ENCODE peak calls at places on chromosomes 12 and 14, in six cellular contexts. One of them, this sample, is unnamed.

GRCh38 chr14:33567003-33567735 is 383.7 kb downstream of the EGLN3 start:
- DNase-seq in Right ventricle myocardium inferior: no peak
- DNase-seq in ELR: no peak
- DNase-seq in NB4: no peak
- DNase-seq in G401: no peak
- DNase-seq in activated CD4-positive, alpha-beta memory T cell treated with anti-CD3 and anti-CD28 coated beads, Interleukin-2, amount 10 ng/mL, durations not matched to agents 7 days and 5 days: no peak
- DNase-seq in this sample: no peak

GRCh38 chr14:34620115-34620514 is 9.8 kb downstream of the SNX6 start:
- DNase-seq in Right ventricle myocardium inferior: no peak
- DNase-seq in ELR: no peak
- DNase-seq in NB4: no peak
- DNase-seq in G401: no peak
- DNase-seq in activated CD4-positive, alpha-beta memory T cell treated with anti-CD3 and anti-CD28 coated beads, Interleukin-2, amount 10 ng/mL, durations not matched to agents 7 days and 5 days: no peak
- DNase-seq in this sample: no peak

GRCh38 chr14:70121521-70121920 is 67.2 kb downstream of the SLC8A3 start:
- DNase-seq in Right ventricle myocardium inferior: no peak
- DNase-seq in ELR: no peak
- DNase-seq in NB4: no peak
- DNase-seq in G401: no peak
- DNase-seq in activated CD4-positive, alpha-beta memory T cell treated with anti-CD3 and anti-CD28 coated beads, Interleukin-2, amount 10 ng/mL, durations not matched to agents 7 days and 5 days: no peak
- DNase-seq in this sample: peak

GRCh38 chr12:3365416-3366385 is 125.3 kb upstream of the PRMT8 start:
- DNase-seq in Right ventricle myocardium inferior: no peak
- DNase-seq in ELR: no peak
- DNase-seq in NB4: no peak
- DNase-seq in G401: peak
- DNase-seq in activated CD4-positive, alpha-beta memory T cell treated with anti-CD3 and anti-CD28 coated beads, Interleukin-2, amount 10 ng/mL, durations not matched to agents 7 days and 5 days: no peak
- DNase-seq in this sample: peak

GRCh38 chr14:62015945-62016344 is 253.7 kb downstream of the SNAPC1 start:
- DNase-seq in Right ventricle myocardium inferior: no peak
- DNase-seq in ELR: no peak
- DNase-seq in NB4: no peak
- DNase-seq in G401: no peak
- DNase-seq in activated CD4-positive, alpha-beta memory T cell treated with anti-CD3 and anti-CD28 coated beads, Interleukin-2, amount 10 ng/mL, durations not matched to agents 7 days and 5 days: no peak
- DNase-seq in this sample: no peak

GRCh38 chr12:124786065-124786964 is 77.3 kb downstream of the SCARB1 start:
- DNase-seq in Right ventricle myocardium inferior: peak
- DNase-seq in ELR: peak
- DNase-seq in NB4: no peak
- DNase-seq in G401: peak
- DNase-seq in activated CD4-positive, alpha-beta memory T cell treated with anti-CD3 and anti-CD28 coated beads, Interleukin-2, amount 10 ng/mL, durations not matched to agents 7 days and 5 days: no peak
- DNase-seq in this sample: peak

GRCh38 chr14:50943943-50944646 is at the start of gene PYGL:
- DNase-seq in Right ventricle myocardium inferior: peak
- DNase-seq in ELR: peak
- DNase-seq in NB4: peak
- DNase-seq in G401: no peak
- DNase-seq in activated CD4-positive, alpha-beta memory T cell treated with anti-CD3 and anti-CD28 coated beads, Interleukin-2, amount 10 ng/mL, durations not matched to agents 7 days and 5 days: peak
- DNase-seq in this sample: peak

GRCh38 chr14:78127233-78127632 is 42.9 kb upstream of the NRXN3 start:
- DNase-seq in Right ventricle myocardium inferior: no peak
- DNase-seq in ELR: no peak
- DNase-seq in NB4: no peak
- DNase-seq in G401: no peak
- DNase-seq in activated CD4-positive, alpha-beta memory T cell treated with anti-CD3 and anti-CD28 coated beads, Interleukin-2, amount 10 ng/mL, durations not matched to agents 7 days and 5 days: no peak
- DNase-seq in this sample: peak

GRCh38 chr14:89033756-89034155 is 209.3 kb downstream of the TTC8 start:
- DNase-seq in Right ventricle myocardium inferior: no peak
- DNase-seq in ELR: no peak
- DNase-seq in NB4: no peak
- DNase-seq in G401: no peak
- DNase-seq in activated CD4-positive, alpha-beta memory T cell treated with anti-CD3 and anti-CD28 coated beads, Interleukin-2, amount 10 ng/mL, durations not matched to agents 7 days and 5 days: no peak
- DNase-seq in this sample: no peak

GRCh38 chr14:20679907-20680306 is 4.5 kb upstream of the RNASE4 start:
- DNase-seq in Right ventricle myocardium inferior: no peak
- DNase-seq in ELR: peak
- DNase-seq in NB4: peak
- DNase-seq in G401: peak
- DNase-seq in activated CD4-positive, alpha-beta memory T cell treated with anti-CD3 and anti-CD28 coated beads, Interleukin-2, amount 10 ng/mL, durations not matched to agents 7 days and 5 days: no peak
- DNase-seq in this sample: peak

GRCh38 chr12:115190191-115190590 is 506.2 kb upstream of the TBX3 start:
- DNase-seq in Right ventricle myocardium inferior: no peak
- DNase-seq in ELR: no peak
- DNase-seq in NB4: no peak
- DNase-seq in G401: no peak
- DNase-seq in activated CD4-positive, alpha-beta memory T cell treated with anti-CD3 and anti-CD28 coated beads, Interleukin-2, amount 10 ng/mL, durations not matched to agents 7 days and 5 days: no peak
- DNase-seq in this sample: no peak

GRCh38 chr12:100404769-100405407 is 48.0 kb downstream of the SLC17A8 start:
- DNase-seq in Right ventricle myocardium inferior: no peak
- DNase-seq in ELR: peak
- DNase-seq in NB4: peak
- DNase-seq in G401: peak
- DNase-seq in activated CD4-positive, alpha-beta memory T cell treated with anti-CD3 and anti-CD28 coated beads, Interleukin-2, amount 10 ng/mL, durations not matched to agents 7 days and 5 days: peak
- DNase-seq in this sample: peak

GRCh38 chr14:42541535-42542001 is 934.9 kb downstream of the LRFN5 start:
- DNase-seq in Right ventricle myocardium inferior: no peak
- DNase-seq in ELR: peak
- DNase-seq in NB4: no peak
- DNase-seq in G401: no peak
- DNase-seq in activated CD4-positive, alpha-beta memory T cell treated with anti-CD3 and anti-CD28 coated beads, Interleukin-2, amount 10 ng/mL, durations not matched to agents 7 days and 5 days: no peak
- DNase-seq in this sample: no peak

GRCh38 chr12:54622463-54623183 is 12.1 kb downstream of the LACRT start:
- DNase-seq in Right ventricle myocardium inferior: no peak
- DNase-seq in ELR: peak
- DNase-seq in NB4: peak
- DNase-seq in G401: no peak
- DNase-seq in activated CD4-positive, alpha-beta memory T cell treated with anti-CD3 and anti-CD28 coated beads, Interleukin-2, amount 10 ng/mL, durations not matched to agents 7 days and 5 days: no peak
- DNase-seq in this sample: peak

GRCh38 chr14:56659964-56660551 is 80.5 kb downstream of the TMEM260 start:
- DNase-seq in Right ventricle myocardium inferior: no peak
- DNase-seq in ELR: peak
- DNase-seq in NB4: peak
- DNase-seq in G401: peak
- DNase-seq in activated CD4-positive, alpha-beta memory T cell treated with anti-CD3 and anti-CD28 coated beads, Interleukin-2, amount 10 ng/mL, durations not matched to agents 7 days and 5 days: no peak
- DNase-seq in this sample: peak

GRCh38 chr12:14567311-14568195 is at the start of gene PLBD1:
- DNase-seq in Right ventricle myocardium inferior: peak
- DNase-seq in ELR: peak
- DNase-seq in NB4: no peak
- DNase-seq in G401: peak
- DNase-seq in activated CD4-positive, alpha-beta memory T cell treated with anti-CD3 and anti-CD28 coated beads, Interleukin-2, amount 10 ng/mL, durations not matched to agents 7 days and 5 days: no peak
- DNase-seq in this sample: peak

GRCh38 chr14:101132051-101132541 is 228.6 kb upstream of the RTL1 start:
- DNase-seq in Right ventricle myocardium inferior: peak
- DNase-seq in ELR: no peak
- DNase-seq in NB4: no peak
- DNase-seq in G401: no peak
- DNase-seq in activated CD4-positive, alpha-beta memory T cell treated with anti-CD3 and anti-CD28 coated beads, Interleukin-2, amount 10 ng/mL, durations not matched to agents 7 days and 5 days: no peak
- DNase-seq in this sample: no peak

GRCh38 chr12:64610092-64610659 is at the start of gene RASSF3:
- DNase-seq in Right ventricle myocardium inferior: peak
- DNase-seq in ELR: peak
- DNase-seq in NB4: peak
- DNase-seq in G401: peak
- DNase-seq in activated CD4-positive, alpha-beta memory T cell treated with anti-CD3 and anti-CD28 coated beads, Interleukin-2, amount 10 ng/mL, durations not matched to agents 7 days and 5 days: peak
- DNase-seq in this sample: peak

GRCh38 chr12:105100998-105101397 is 6.5 kb upstream of the WASHC4 start:
- DNase-seq in Right ventricle myocardium inferior: no peak
- DNase-seq in ELR: peak
- DNase-seq in NB4: peak
- DNase-seq in G401: no peak
- DNase-seq in activated CD4-positive, alpha-beta memory T cell treated with anti-CD3 and anti-CD28 coated beads, Interleukin-2, amount 10 ng/mL, durations not matched to agents 7 days and 5 days: no peak
- DNase-seq in this sample: no peak

GRCh38 chr14:63078606-63079005 is 33.3 kb upstream of the KCNH5 start:
- DNase-seq in Right ventricle myocardium inferior: no peak
- DNase-seq in ELR: no peak
- DNase-seq in NB4: no peak
- DNase-seq in G401: no peak
- DNase-seq in activated CD4-positive, alpha-beta memory T cell treated with anti-CD3 and anti-CD28 coated beads, Interleukin-2, amount 10 ng/mL, durations not matched to agents 7 days and 5 days: no peak
- DNase-seq in this sample: no peak

GRCh38 chr14:66165337-66165736 is 320.8 kb upstream of the CCDC196 start:
- DNase-seq in Right ventricle myocardium inferior: no peak
- DNase-seq in ELR: no peak
- DNase-seq in NB4: no peak
- DNase-seq in G401: no peak
- DNase-seq in activated CD4-positive, alpha-beta memory T cell treated with anti-CD3 and anti-CD28 coated beads, Interleukin-2, amount 10 ng/mL, durations not matched to agents 7 days and 5 days: no peak
- DNase-seq in this sample: no peak

GRCh38 chr12:52366738-52367485 is at the start of gene KRT85:
- DNase-seq in Right ventricle myocardium inferior: no peak
- DNase-seq in ELR: no peak
- DNase-seq in NB4: no peak
- DNase-seq in G401: no peak
- DNase-seq in activated CD4-positive, alpha-beta memory T cell treated with anti-CD3 and anti-CD28 coated beads, Interleukin-2, amount 10 ng/mL, durations not matched to agents 7 days and 5 days: no peak
- DNase-seq in this sample: peak

GRCh38 chr14:74568896-74569295 is 43.1 kb downstream of the LTBP2 start:
- DNase-seq in Right ventricle myocardium inferior: no peak
- DNase-seq in ELR: no peak
- DNase-seq in NB4: no peak
- DNase-seq in G401: no peak
- DNase-seq in activated CD4-positive, alpha-beta memory T cell treated with anti-CD3 and anti-CD28 coated beads, Interleukin-2, amount 10 ng/mL, durations not matched to agents 7 days and 5 days: no peak
- DNase-seq in this sample: no peak

GRCh38 chr12:1881301-1881700 is 37.2 kb downstream of the CACNA2D4 start:
- DNase-seq in Right ventricle myocardium inferior: no peak
- DNase-seq in ELR: no peak
- DNase-seq in NB4: no peak
- DNase-seq in G401: no peak
- DNase-seq in activated CD4-positive, alpha-beta memory T cell treated with anti-CD3 and anti-CD28 coated beads, Interleukin-2, amount 10 ng/mL, durations not matched to agents 7 days and 5 days: no peak
- DNase-seq in this sample: no peak

GRCh38 chr12:47360771-47361388 is 281.1 kb upstream of the AMIGO2 start:
- DNase-seq in Right ventricle myocardium inferior: no peak
- DNase-seq in ELR: peak
- DNase-seq in NB4: peak
- DNase-seq in G401: no peak
- DNase-seq in activated CD4-positive, alpha-beta memory T cell treated with anti-CD3 and anti-CD28 coated beads, Interleukin-2, amount 10 ng/mL, durations not matched to agents 7 days and 5 days: peak
- DNase-seq in this sample: no peak

GRCh38 chr12:82400819-82401218 is 42.5 kb downstream of the METTL25 start:
- DNase-seq in Right ventricle myocardium inferior: no peak
- DNase-seq in ELR: no peak
- DNase-seq in NB4: no peak
- DNase-seq in G401: no peak
- DNase-seq in activated CD4-positive, alpha-beta memory T cell treated with anti-CD3 and anti-CD28 coated beads, Interleukin-2, amount 10 ng/mL, durations not matched to agents 7 days and 5 days: no peak
- DNase-seq in this sample: no peak